ENCODE peak calls at places on chromosomes 5 and 9, in five cellular contexts. V is NCI-H1105 treated with DMSO at 0.1 percent for 48 hours, R is T-helper 9 cell, E is GM12865, X is NCI-H1048. H is an unnamed sample.

GRCh38 chr5:111511174-111512025 is 935 bp downstream of the STARD4 start:
- DNase-seq in X (no peak), R (no peak), E (no peak), V (no peak), H (no peak)

GRCh38 chr5:147407094-147407681 is 102.7 kb downstream of the DPYSL3 start:
- DNase-seq in E (peak; percentile 17), X (no peak), V (no peak), R (no peak), H (no peak)

GRCh38 chr9:117224676-117225075 is 190.2 kb downstream of the ASTN2 start:
- DNase-seq in V (peak; percentile 73), E (no peak), X (no peak), R (no peak), H (no peak)

GRCh38 chr5:78293856-78294249 is 645 bp downstream of the AP3B1 start:
- DNase-seq in V (no peak), E (no peak), X (no peak), R (no peak), H (no peak)

GRCh38 chr9:92723299-92723625 is 41.4 kb downstream of the BICD2 start:
- DNase-seq in X (peak; percentile 47), V (peak; percentile 92), R (no peak), E (no peak), H (no peak)

GRCh38 chr5:173258466-173258865 is 23.5 kb upstream of the NKX2-5 start:
- DNase-seq in E (no peak), V (no peak), X (no peak), R (no peak), H (no peak)

GRCh38 chr9:123929177-123929869 is 603 bp downstream of the DENND1A start:
- DNase-seq in R (peak; percentile 17), X (no peak), E (peak; percentile 66), V (peak; percentile 13), H (no peak)

GRCh38 chr5:22500521-22500920 is 352.6 kb downstream of the CDH12 start:
- DNase-seq in R (no peak), E (no peak), V (no peak), X (no peak), H (no peak)

GRCh38 chr5:167012281-167013034 is 1279.0 kb upstream of the WWC1 start:
- DNase-seq in R (no peak), X (no peak), E (no peak), V (no peak), H (no peak)

GRCh38 chr9:22483528-22484060 is 37.0 kb downstream of the DMRTA1 start:
- DNase-seq in X (no peak), E (no peak), R (no peak), V (peak; percentile 20), H (no peak)